ENCODE peak calls at places on chromosomes 5 and 9, in five cellular contexts. P, J, S, E and N are unnamed samples.

GRCh38 chr9:89533396-89534187 is 35.7 kb upstream of the SEMA4D start:
- DNase-seq in J (no peak), S (no peak), E (no peak), P (no peak), N (no peak)

GRCh38 chr9:83508072-83508471 is 30.1 kb downstream of the FRMD3 start:
- DNase-seq in J (no peak), P (no peak), E (no peak), S (no peak), N (no peak)

GRCh38 chr9:21056931-21057330 is 20.8 kb downstream of the IFNB1 start:
- DNase-seq in E (no peak), S (no peak), J (no peak), P (no peak), N (no peak)

GRCh38 chr5:179964015-179964414 is 56.3 kb upstream of the TBC1D9B start:
- DNase-seq in P (no peak), E (no peak), S (no peak), J (no peak), N (no peak)

GRCh38 chr5:71615809-71616208 is 28.7 kb downstream of the MCCC2 start:
- DNase-seq in E (no peak), J (no peak), P (no peak), S (no peak), N (no peak)

GRCh38 chr5:137688248-137688840 is 47.5 kb downstream of the KLHL3 start:
- DNase-seq in S (no peak), E (no peak), P (no peak), J (no peak), N (no peak)

GRCh38 chr5:169895876-169896275 is 84.4 kb downstream of the INSYN2B start:
- DNase-seq in S (no peak), E (no peak), P (peak), J (no peak), N (no peak)

GRCh38 chr5:14696057-14696456 is 31.5 kb downstream of the OTULIN start:
- DNase-seq in E (no peak), P (no peak), J (no peak), S (no peak), N (no peak)

GRCh38 chr5:181197326-181197951 is 7.6 kb downstream of the TRIM7 start:
- DNase-seq in E (no peak), P (no peak), S (no peak), J (no peak), N (no peak)

GRCh38 chr5:60896991-60897390 is 47.9 kb downstream of the ERCC8 start:
- DNase-seq in E (no peak), S (no peak), P (no peak), J (no peak), N (no peak)

GRCh38 chr5:91072891-91073290 is 310.2 kb downstream of the ARRDC3 start:
- DNase-seq in J (no peak), E (no peak), P (no peak), S (no peak), N (no peak)

GRCh38 chr5:72608297-72608696 is 101.1 kb upstream of the ZNF366 start:
- DNase-seq in E (no peak), J (no peak), S (peak), P (no peak), N (no peak)